ENCODE peak calls at places on chromosome 13, in nine cellular contexts. R is colonic mucosa; P is activated CD4-positive, alpha-beta T cell treated with anti-CD3 and anti-CD28 coated beads, Interleukin-2, amount 50 U/mL, for 24 hours; M is T-helper 2 cell; L is amygdala; J is uterus; E is epithelial cell of esophagus; W is K562; H is stimulated activated naive CD8-positive, alpha-beta T cell treated with anti-CD3 and anti-CD28 coated beads, Interleukin-15, Interleukin-2, amounts not matched to agents 100 U/mL and 50 U/mL, for 24 hours. Q is an unnamed sample.
A peak's percentile ranks its signal among the peaks of the same experiment; 100 is the strongest.

GRCh38 chr13:29503041-29503837 is 92.2 kb downstream of the SLC7A1 start:
- DNase-seq in H (peak; percentile 18), W (peak; percentile 26), M (no peak), P (no peak), L (no peak), E (peak; percentile 23), R (no peak), J (no peak), Q (no peak)

GRCh38 chr13:47372742-47373141 is 475.9 kb upstream of the HTR2A start:
- DNase-seq in J (no peak), M (no peak), P (no peak), L (no peak), H (no peak), W (no peak), R (no peak), E (no peak), Q (no peak)

GRCh38 chr13:101092985-101093384 is 323.3 kb downstream of the NALCN start:
- DNase-seq in H (no peak), J (no peak), R (no peak), E (peak; percentile 11), W (no peak), P (no peak), L (no peak), M (no peak), Q (no peak)

GRCh38 chr13:21996049-21996448 is 325.2 kb downstream of the FGF9 start:
- DNase-seq in P (no peak), W (no peak), H (no peak), E (no peak), L (no peak), J (no peak), R (no peak), M (no peak), Q (no peak)

GRCh38 chr13:111328111-111328802 is 7.8 kb downstream of the TEX29 start:
- DNase-seq in M (no peak), L (no peak), R (no peak), J (no peak), P (no peak), E (no peak), H (no peak), W (no peak), Q (no peak)

GRCh38 chr13:36819811-36820140 is 754 bp downstream of the RFXAP start:
- DNase-seq in W (peak; percentile 9), H (no peak), P (no peak), L (no peak), E (peak; percentile 20), J (no peak), R (no peak), M (no peak), Q (no peak)

GRCh38 chr13:113153810-113154748 is 4.4 kb upstream of the PROZ start:
- DNase-seq in E (peak; percentile 58), H (peak; percentile 73), L (peak; percentile 32), M (peak; percentile 59), J (peak; percentile 77), R (peak; percentile 88), W (peak; percentile 74), P (peak; percentile 57), Q (peak; percentile 35)

GRCh38 chr13:48126944-48127814 is 32.3 kb upstream of the MED4 start:
- DNase-seq in J (peak; percentile 63), M (no peak), L (no peak), W (peak; percentile 50), P (peak; percentile 17), H (no peak), R (peak; percentile 33), E (peak; percentile 80), Q (no peak)

GRCh38 chr13:110137677-110138008 is 169.3 kb downstream of the COL4A1 start:
- DNase-seq in H (peak; percentile 35), E (no peak), W (peak; percentile 16), L (no peak), P (peak; percentile 9), M (no peak), R (peak; percentile 36), J (peak; percentile 37), Q (no peak)

GRCh38 chr13:76813874-76814273 is 72.3 kb downstream of the KCTD12 start:
- DNase-seq in R (peak; percentile 89), M (no peak), E (peak; percentile 56), L (no peak), P (no peak), H (no peak), W (no peak), J (no peak), Q (no peak)

GRCh38 chr13:80707000-80707983 is 366.4 kb upstream of the SPRY2 start:
- DNase-seq in P (no peak), W (no peak), M (no peak), E (no peak), L (no peak), J (no peak), H (no peak), R (no peak), Q (no peak)

GRCh38 chr13:22451345-22451744 is 729.4 kb upstream of the SGCG start:
- DNase-seq in P (no peak), W (no peak), J (no peak), H (no peak), L (no peak), M (no peak), R (no peak), E (peak; percentile 3), Q (no peak)

GRCh38 chr13:114044486-114044885 is 70.6 kb upstream of the C13orf46 start:
- DNase-seq in P (no peak), W (no peak), R (no peak), M (no peak), E (no peak), L (no peak), J (peak; percentile 57), H (no peak), Q (no peak)

GRCh38 chr13:99384468-99384867 is 77.3 kb upstream of the GPR183 start:
- DNase-seq in H (peak; percentile 48), L (no peak), R (no peak), P (no peak), E (no peak), M (no peak), J (no peak), W (no peak), Q (no peak)

GRCh38 chr13:21696865-21697448 is 26.1 kb downstream of the FGF9 start:
- DNase-seq in H (no peak), M (no peak), R (no peak), L (no peak), J (no peak), W (no peak), P (no peak), E (peak; percentile 50), Q (no peak)

GRCh38 chr13:90445179-90445578 is 902.3 kb upstream of the MIR17HG start:
- DNase-seq in W (no peak), L (no peak), P (no peak), R (no peak), M (no peak), J (no peak), H (no peak), E (peak; percentile 90), Q (no peak)

GRCh38 chr13:102913924-102914628 is 68.2 kb downstream of the ERCC5 start:
- DNase-seq in E (peak; percentile 91), H (no peak), W (no peak), P (no peak), M (no peak), R (no peak), J (no peak), L (no peak), Q (no peak)

GRCh38 chr13:51523082-51523518 is 61.2 kb upstream of the WDFY2 start:
- DNase-seq in L (no peak), W (no peak), R (no peak), P (no peak), H (peak; percentile 49), J (peak; percentile 37), M (no peak), E (peak; percentile 71), Q (no peak)

GRCh38 chr13:48574036-48574796 is 41.3 kb upstream of the RCBTB2 start:
- DNase-seq in R (no peak), H (no peak), J (no peak), P (no peak), W (no peak), E (peak; percentile 46), L (no peak), M (no peak), Q (no peak)

GRCh38 chr13:113485545-113485944 is 5.0 kb downstream of the DCUN1D2 start:
- DNase-seq in H (no peak), P (no peak), R (no peak), L (no peak), W (no peak), M (no peak), J (no peak), E (no peak), Q (no peak)

GRCh38 chr13:106493569-106493968 is 41.9 kb downstream of the EFNB2 start:
- DNase-seq in L (no peak), M (no peak), P (no peak), R (no peak), J (no peak), W (no peak), H (no peak), E (no peak), Q (no peak)

GRCh38 chr13:113997845-113998751 is 24.2 kb upstream of the C13orf46 start:
- DNase-seq in L (no peak), W (no peak), R (peak; percentile 31), H (no peak), E (peak; percentile 23), J (peak; percentile 59), M (no peak), P (no peak), Q (no peak)

GRCh38 chr13:106295971-106296370 is 239.5 kb downstream of the EFNB2 start:
- DNase-seq in R (no peak), W (no peak), H (no peak), E (no peak), P (no peak), J (no peak), L (no peak), M (no peak), Q (no peak)

GRCh38 chr13:52319876-52320275 is 86.1 kb downstream of the THSD1 start:
- DNase-seq in P (no peak), W (no peak), L (no peak), H (no peak), M (no peak), E (peak; percentile 52), J (no peak), R (no peak), Q (no peak)

GRCh38 chr13:100300708-100301107 is 211.8 kb downstream of the PCCA start:
- DNase-seq in J (no peak), P (no peak), H (no peak), M (no peak), E (peak; percentile 31), R (no peak), L (no peak), W (no peak), Q (no peak)

GRCh38 chr13:51746802-51747201 is 57.2 kb downstream of the DHRS12 start:
- DNase-seq in M (no peak), P (no peak), E (no peak), W (no peak), J (no peak), H (no peak), L (no peak), R (no peak), Q (no peak)

GRCh38 chr13:19981685-19982238 is 23.2 kb downstream of the ZMYM2 start:
- DNase-seq in R (no peak), H (no peak), P (no peak), M (no peak), L (no peak), J (no peak), W (no peak), E (no peak), Q (no peak)

GRCh38 chr13:29539866-29540265 is 55.6 kb downstream of the SLC7A1 start:
- DNase-seq in R (no peak), P (no peak), L (no peak), J (no peak), H (no peak), E (peak; percentile 33), W (no peak), M (no peak), Q (no peak)

GRCh38 chr13:33797622-33798021 is 20.3 kb upstream of the RFC3 start:
- DNase-seq in J (no peak), E (no peak), M (no peak), P (no peak), H (no peak), W (no peak), L (no peak), R (no peak), Q (no peak)

GRCh38 chr13:26921918-26922317 is 161.3 kb upstream of the GPR12 start:
- DNase-seq in P (no peak), R (no peak), M (no peak), H (no peak), J (no peak), E (no peak), W (no peak), L (no peak), Q (no peak)

GRCh38 chr13:41700790-41701310 is 243.5 kb downstream of the RGCC start:
- DNase-seq in R (no peak), J (no peak), H (no peak), M (no peak), L (no peak), E (peak; percentile 10), W (no peak), P (no peak), Q (no peak)